ENCODE peak calls at places on chromosomes 5 and 9, in four cellular contexts. One of them, this sample, is unnamed.

GRCh38 chr9:111399772-111400563 is 69.9 kb upstream of the OR2K2 start:
- DNase-seq in K562: peak
- DNase-seq in SK-N-SH: peak
- DNase-seq in GM12878: no peak
- DNase-seq in this sample: peak

GRCh38 chr5:57566914-57567313 is 84.3 kb upstream of the ACTBL2 start:
- DNase-seq in GM12878: no peak
- DNase-seq in SK-N-SH: no peak
- DNase-seq in K562: no peak
- DNase-seq in this sample: no peak

GRCh38 chr9:105911104-105911911 is 217.0 kb downstream of the TMEM38B start:
- DNase-seq in GM12878: no peak
- DNase-seq in SK-N-SH: no peak
- DNase-seq in K562: no peak
- DNase-seq in this sample: no peak

GRCh38 chr5:80755634-80756033 is 100.9 kb upstream of the DHFR start:
- DNase-seq in SK-N-SH: no peak
- DNase-seq in K562: peak
- DNase-seq in GM12878: peak
- DNase-seq in this sample: no peak

GRCh38 chr9:98331536-98332259 is 76.2 kb upstream of the TBC1D2 start:
- DNase-seq in GM12878: no peak
- DNase-seq in SK-N-SH: no peak
- DNase-seq in K562: peak
- DNase-seq in this sample: no peak

GRCh38 chr5:147901555-147901954 is 4.8 kb downstream of the C5orf46 start:
- DNase-seq in SK-N-SH: no peak
- DNase-seq in GM12878: no peak
- DNase-seq in K562: no peak
- DNase-seq in this sample: no peak

GRCh38 chr9:96391021-96391765 is 7.7 kb upstream of the SLC35D2 start:
- DNase-seq in K562: no peak
- DNase-seq in SK-N-SH: no peak
- DNase-seq in GM12878: no peak
- DNase-seq in this sample: no peak

GRCh38 chr5:122774861-122775712 is at the start of gene SNX2:
- DNase-seq in SK-N-SH: peak
- DNase-seq in K562: peak
- DNase-seq in GM12878: no peak
- DNase-seq in this sample: peak

GRCh38 chr9:98453589-98454311 is 198.3 kb upstream of the TBC1D2 start:
- DNase-seq in SK-N-SH: peak
- DNase-seq in K562: no peak
- DNase-seq in GM12878: no peak
- DNase-seq in this sample: no peak

GRCh38 chr9:96868709-96869108 is 14.4 kb upstream of the ZNF782 start:
- DNase-seq in SK-N-SH: no peak
- DNase-seq in GM12878: no peak
- DNase-seq in K562: no peak
- DNase-seq in this sample: no peak

GRCh38 chr5:76585783-76586217 is 37.4 kb downstream of the F2RL2 start:
- DNase-seq in SK-N-SH: no peak
- DNase-seq in GM12878: no peak
- DNase-seq in K562: no peak
- DNase-seq in this sample: no peak

GRCh38 chr9:86099695-86100364 is 472 bp upstream of the GOLM1 start:
- DNase-seq in K562: no peak
- DNase-seq in SK-N-SH: peak
- DNase-seq in GM12878: no peak
- DNase-seq in this sample: no peak

GRCh38 chr5:58452566-58453258 is 7.2 kb downstream of the PLK2 start:
- DNase-seq in GM12878: no peak
- DNase-seq in SK-N-SH: no peak
- DNase-seq in K562: no peak
- DNase-seq in this sample: no peak

GRCh38 chr5:141476132-141476909 is 555 bp downstream of the PCDHGC3 start:
- DNase-seq in SK-N-SH: peak
- DNase-seq in K562: no peak
- DNase-seq in GM12878: no peak
- DNase-seq in this sample: no peak

GRCh38 chr5:116365006-116365496 is 209.6 kb downstream of the SEMA6A start:
- DNase-seq in K562: peak
- DNase-seq in GM12878: peak
- DNase-seq in SK-N-SH: no peak
- DNase-seq in this sample: no peak

GRCh38 chr9:83431470-83432060 is 106.6 kb downstream of the FRMD3 start:
- DNase-seq in GM12878: no peak
- DNase-seq in K562: no peak
- DNase-seq in SK-N-SH: no peak
- DNase-seq in this sample: no peak

GRCh38 chr9:114030364-114030763 is 47.7 kb downstream of the AMBP start:
- DNase-seq in SK-N-SH: no peak
- DNase-seq in K562: peak
- DNase-seq in GM12878: no peak
- DNase-seq in this sample: no peak

GRCh38 chr5:122673343-122673742 is 101.5 kb upstream of the SNX2 start:
- DNase-seq in SK-N-SH: no peak
- DNase-seq in GM12878: no peak
- DNase-seq in K562: no peak
- DNase-seq in this sample: no peak

GRCh38 chr5:80863708-80864107 is 96.5 kb upstream of the RASGRF2 start:
- DNase-seq in SK-N-SH: no peak
- DNase-seq in GM12878: no peak
- DNase-seq in K562: no peak
- DNase-seq in this sample: no peak

DNA sequence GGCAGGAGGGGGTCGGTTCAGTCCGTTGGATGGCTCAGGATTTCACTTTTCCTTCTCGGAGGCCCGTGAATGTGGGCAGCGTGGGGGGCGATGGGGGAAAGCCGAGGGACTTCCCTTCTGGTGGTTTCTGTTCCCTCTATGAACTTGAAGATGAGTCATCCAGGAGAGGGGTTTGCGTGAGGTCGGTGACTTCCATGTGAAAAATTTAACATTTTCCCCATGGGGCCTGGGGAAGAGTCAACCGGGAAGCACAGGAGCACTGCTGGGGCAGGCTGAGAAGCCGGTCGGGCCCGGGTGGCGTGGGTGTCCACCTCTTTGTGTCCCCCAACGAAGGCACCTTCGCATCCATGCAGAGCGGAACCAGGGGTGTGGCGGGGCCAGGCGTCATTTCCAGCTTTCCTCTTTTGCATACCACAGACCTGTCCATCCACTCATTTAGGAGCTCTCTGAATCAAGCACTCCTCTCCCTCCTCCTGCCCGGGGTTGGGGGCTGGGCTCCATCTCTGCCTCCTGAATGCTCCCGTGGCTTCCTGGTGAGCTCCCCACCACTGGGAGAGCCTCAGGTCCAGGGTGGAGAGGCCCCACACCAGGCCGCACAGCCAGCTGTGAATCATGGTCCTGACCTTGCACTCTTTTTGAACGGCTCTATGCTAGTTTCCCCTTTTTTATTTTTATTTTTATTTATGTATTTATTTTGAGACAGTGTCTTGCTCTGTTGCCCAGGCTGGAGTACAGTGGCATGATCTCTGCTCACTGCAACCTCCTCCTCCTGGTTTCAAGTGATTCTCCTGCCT is 68.4 kb downstream of the ANKRD33B start:
- DNase-seq in GM12878: peak
- DNase-seq in SK-N-SH: no peak
- DNase-seq in K562: no peak
- DNase-seq in this sample: no peak
- TF ChIP-seq NRF1 in GM12878: no peak
- TF ChIP-seq NRF1 in SK-N-SH: no peak
- TF ChIP-seq NRF1 in K562: no peak
- TF ChIP-seq NRF1 in this sample: no peak

DNA sequence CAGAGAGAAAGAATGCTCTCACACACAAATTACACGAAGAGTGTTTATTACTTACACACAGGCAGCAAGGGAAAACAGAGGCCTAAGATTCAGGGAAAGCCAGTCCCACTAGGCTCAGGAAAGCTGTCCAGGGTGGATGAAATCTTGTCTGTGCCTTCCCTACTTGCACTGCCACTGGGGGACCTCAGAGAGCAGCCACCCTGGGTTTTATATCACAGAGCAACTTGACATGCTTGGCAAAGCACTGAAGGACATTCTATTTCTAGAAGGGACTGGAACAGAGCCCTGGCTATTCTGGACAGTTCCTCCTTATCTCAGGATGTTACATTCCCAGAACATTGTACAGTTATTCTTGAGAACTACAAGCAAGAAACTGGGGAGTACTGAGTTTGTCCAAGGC is 7.5 kb upstream of the PRSS3 start:
- DNase-seq in SK-N-SH: no peak
- DNase-seq in GM12878: no peak
- DNase-seq in K562: no peak
- DNase-seq in this sample: no peak
- TF ChIP-seq POLR2AphosphoS5 in SK-N-SH: no peak
- TF ChIP-seq POLR2AphosphoS5 in GM12878: no peak
- TF ChIP-seq POLR2AphosphoS5 in K562: no peak
- TF ChIP-seq POLR2AphosphoS5 in this sample: no peak

GRCh38 chr5:118554241-118554640 is 434.1 kb downstream of the DTWD2 start:
- DNase-seq in GM12878: no peak
- DNase-seq in SK-N-SH: no peak
- DNase-seq in K562: no peak
- DNase-seq in this sample: no peak
- TF ChIP-seq NRF1 in GM12878: no peak
- TF ChIP-seq NRF1 in SK-N-SH: no peak
- TF ChIP-seq NRF1 in K562: no peak
- TF ChIP-seq NRF1 in this sample: no peak

GRCh38 chr9:109517798-109518435 is 19.8 kb upstream of the PTPN3 start:
- DNase-seq in K562: no peak
- DNase-seq in SK-N-SH: no peak
- DNase-seq in GM12878: no peak
- DNase-seq in this sample: no peak
- TF ChIP-seq POLR2AphosphoS5 in K562: no peak
- TF ChIP-seq POLR2AphosphoS5 in SK-N-SH: no peak
- TF ChIP-seq POLR2AphosphoS5 in GM12878: no peak
- TF ChIP-seq POLR2AphosphoS5 in this sample: no peak

DNA sequence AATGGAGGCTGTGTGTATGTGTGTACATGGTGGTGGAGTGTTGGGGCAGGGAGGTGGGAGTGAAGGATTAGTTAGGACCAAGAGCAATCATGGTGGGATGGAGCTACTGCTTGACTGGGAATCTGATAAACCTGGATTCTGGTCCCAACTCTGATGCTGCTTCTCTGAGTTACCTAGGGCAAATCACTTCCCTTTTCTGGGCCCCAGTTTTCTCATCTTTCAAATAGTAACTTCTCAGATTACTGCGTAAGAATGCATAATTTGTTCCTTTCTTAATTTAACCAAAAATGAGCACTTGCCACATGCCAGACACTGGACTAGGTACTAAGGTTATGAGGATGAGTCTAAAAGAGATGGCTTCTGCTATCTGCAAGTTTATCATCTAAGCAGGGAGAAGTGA is 20.8 kb upstream of the ANXA6 start:
- DNase-seq in K562: no peak
- DNase-seq in GM12878: no peak
- DNase-seq in SK-N-SH: no peak
- DNase-seq in this sample: no peak
- TF ChIP-seq NRF1 in K562: no peak
- TF ChIP-seq NRF1 in GM12878: no peak
- TF ChIP-seq NRF1 in SK-N-SH: no peak
- TF ChIP-seq NRF1 in this sample: no peak

DNA sequence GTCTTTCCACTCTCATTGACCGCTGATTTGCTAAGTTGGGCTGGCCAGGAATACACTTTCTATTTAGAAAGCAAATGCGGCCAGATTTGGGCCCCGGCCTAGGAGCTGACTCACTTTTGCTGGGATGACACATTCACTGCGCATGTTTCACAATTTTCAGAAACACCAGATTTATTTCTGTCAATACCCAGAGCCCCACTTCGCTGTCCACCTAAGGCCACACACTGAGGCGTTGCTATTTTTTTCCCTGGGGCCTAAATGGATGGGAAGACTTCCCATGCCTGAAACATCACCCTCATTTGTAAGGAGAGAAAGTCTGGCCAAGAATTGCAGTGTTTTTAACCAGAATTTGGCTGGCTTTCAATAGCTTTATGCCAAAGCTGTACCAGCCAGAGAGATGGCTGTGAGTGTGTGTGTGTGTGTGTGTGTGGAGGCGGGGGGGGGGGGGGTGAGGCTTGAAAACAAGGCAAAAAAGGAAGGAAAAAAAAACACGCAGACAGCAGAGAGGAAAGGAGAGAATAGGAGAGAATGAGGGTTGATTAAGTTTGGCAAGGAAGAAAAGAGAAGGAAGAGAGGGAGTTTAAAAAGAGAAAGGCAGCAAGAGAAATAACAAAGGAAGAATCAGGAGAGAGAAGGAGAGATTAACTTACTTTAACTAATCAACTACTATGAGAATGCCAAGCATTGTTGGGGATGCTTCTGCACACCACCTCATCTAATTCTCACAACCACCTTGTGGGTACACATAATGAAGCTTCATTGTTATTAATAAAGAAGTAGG is 261.4 kb upstream of the KLF4 start:
- DNase-seq in GM12878: no peak
- DNase-seq in SK-N-SH: no peak
- DNase-seq in K562: no peak
- DNase-seq in this sample: no peak
- TF ChIP-seq POLR2AphosphoS5 in GM12878: no peak
- TF ChIP-seq POLR2AphosphoS5 in SK-N-SH: no peak
- TF ChIP-seq POLR2AphosphoS5 in K562: no peak
- TF ChIP-seq POLR2AphosphoS5 in this sample: no peak

GRCh38 chr9:89812556-89813181 is 207.9 kb downstream of the GADD45G start:
- DNase-seq in SK-N-SH: no peak
- DNase-seq in K562: no peak
- DNase-seq in GM12878: no peak
- DNase-seq in this sample: peak

GRCh38 chr9:89813482-89813881 is 208.7 kb downstream of the GADD45G start:
- DNase-seq in K562: no peak
- DNase-seq in SK-N-SH: no peak
- DNase-seq in GM12878: no peak
- DNase-seq in this sample: no peak

GRCh38 chr9:89810434-89810833 is 205.6 kb downstream of the GADD45G start:
- DNase-seq in SK-N-SH: no peak
- DNase-seq in GM12878: no peak
- DNase-seq in K562: no peak
- DNase-seq in this sample: no peak

GRCh38 chr9:89811356-89811755 is 206.5 kb downstream of the GADD45G start:
- DNase-seq in GM12878: no peak
- DNase-seq in SK-N-SH: no peak
- DNase-seq in K562: no peak
- DNase-seq in this sample: peak

GRCh38 chr9:89811896-89812450 is 207.2 kb downstream of the GADD45G start:
- DNase-seq in SK-N-SH: no peak
- DNase-seq in GM12878: no peak
- DNase-seq in K562: no peak
- DNase-seq in this sample: no peak
- TF ChIP-seq NRF1 in SK-N-SH: no peak
- TF ChIP-seq NRF1 in GM12878: no peak
- TF ChIP-seq NRF1 in K562: no peak
- TF ChIP-seq NRF1 in this sample: no peak

GRCh38 chr5:63055421-63055820 is 476.8 kb downstream of the LRRC70 start:
- DNase-seq in GM12878: no peak
- DNase-seq in K562: peak
- DNase-seq in SK-N-SH: no peak
- DNase-seq in this sample: no peak
- TF ChIP-seq POLR2AphosphoS5 in GM12878: no peak
- TF ChIP-seq POLR2AphosphoS5 in K562: no peak
- TF ChIP-seq POLR2AphosphoS5 in SK-N-SH: no peak
- TF ChIP-seq POLR2AphosphoS5 in this sample: no peak

This sample was measured in H1.